ENCODE peak calls at places on chromosomes 6 and 20, in six cellular contexts. W, O, S, X, V and E are unnamed samples.

GRCh38 chr6:21005816-21006553 is 471.7 kb downstream of the CDKAL1 start:
- DNase-seq in O (peak; percentile 92), X (no peak), W (no peak), S (no peak), V (peak; percentile 90), E (no peak)

GRCh38 chr6:71621918-71622519 is 264.3 kb upstream of the RIMS1 start:
- DNase-seq in W (no peak), O (peak; percentile 33), X (no peak), S (no peak), V (peak; percentile 27), E (no peak)

GRCh38 chr6:11366183-11366933 is 133.9 kb upstream of the NEDD9 start:
- DNase-seq in O (no peak), X (no peak), W (no peak), V (no peak), S (no peak), E (no peak)

GRCh38 chr6:121309768-121310473 is 24.4 kb downstream of the TBC1D32 start:
- DNase-seq in O (peak; percentile 91), X (no peak), S (no peak), W (no peak), V (peak; percentile 74), E (no peak)

GRCh38 chr20:49541733-49542513 is 26.0 kb downstream of the PTGIS start:
- DNase-seq in S (peak; percentile 76), W (peak; percentile 75), X (peak; percentile 45), V (peak; percentile 69), O (peak; percentile 70), E (peak; percentile 79)

GRCh38 chr6:31658158-31658688 is 2.4 kb downstream of the C6orf47 start:
- DNase-seq in W (no peak), V (no peak), O (no peak), X (no peak), S (no peak), E (no peak)

GRCh38 chr6:52545844-52546119 is 31.1 kb downstream of the TRAM2 start:
- DNase-seq in O (peak; percentile 54), W (no peak), S (no peak), X (no peak), V (no peak), E (no peak)

GRCh38 chr6:157323114-157323923 is at the start of gene TMEM242:
- DNase-seq in W (peak; percentile 94), V (peak; percentile 96), S (peak; percentile 95), X (peak; percentile 80), O (peak; percentile 94), E (peak; percentile 93)

GRCh38 chr6:116969211-116969863 is 92.3 kb downstream of the RFX6 start:
- DNase-seq in O (peak; percentile 73), X (no peak), W (no peak), V (peak; percentile 63), S (no peak), E (no peak)

GRCh38 chr20:4962257-4962855 is 39.0 kb downstream of the SLC23A2 start:
- DNase-seq in S (no peak), X (no peak), W (no peak), O (no peak), V (no peak), E (no peak)

GRCh38 chr6:129032602-129033001 is 149.7 kb downstream of the LAMA2 start:
- DNase-seq in W (no peak), X (no peak), S (no peak), O (no peak), V (peak; percentile 33), E (no peak)

GRCh38 chr6:17101422-17102257 is at the start of gene STMND1:
- DNase-seq in W (peak; percentile 42), V (peak; percentile 18), O (peak; percentile 68), S (peak; percentile 61), X (peak; percentile 75), E (peak; percentile 33)

GRCh38 chr6:37123957-37124729 is 45.8 kb upstream of the PIM1 start:
- DNase-seq in W (no peak), V (no peak), X (no peak), S (no peak), O (no peak), E (no peak)

GRCh38 chr6:36323062-36323461 is 13.6 kb downstream of the BNIP5 start:
- DNase-seq in X (no peak), W (peak; percentile 58), V (no peak), O (no peak), S (no peak), E (no peak)

GRCh38 chr20:41176711-41177552 is 39.6 kb downstream of the PLCG1 start:
- DNase-seq in S (peak; percentile 23), V (no peak), O (no peak), X (peak; percentile 17), W (no peak), E (peak; percentile 7)

GRCh38 chr20:53823121-53823764 is 229.6 kb upstream of the ZNF217 start:
- DNase-seq in X (no peak), V (no peak), O (no peak), S (no peak), W (no peak), E (no peak)

GRCh38 chr20:33007376-33008335 is at the start of gene BPIFB2:
- DNase-seq in W (no peak), V (no peak), X (no peak), S (peak; percentile 29), O (no peak), E (no peak)
- TF ChIP-seq CTCF in W (no peak), V (no peak), X (no peak), S (no peak), O (no peak), E (no peak)

DNA sequence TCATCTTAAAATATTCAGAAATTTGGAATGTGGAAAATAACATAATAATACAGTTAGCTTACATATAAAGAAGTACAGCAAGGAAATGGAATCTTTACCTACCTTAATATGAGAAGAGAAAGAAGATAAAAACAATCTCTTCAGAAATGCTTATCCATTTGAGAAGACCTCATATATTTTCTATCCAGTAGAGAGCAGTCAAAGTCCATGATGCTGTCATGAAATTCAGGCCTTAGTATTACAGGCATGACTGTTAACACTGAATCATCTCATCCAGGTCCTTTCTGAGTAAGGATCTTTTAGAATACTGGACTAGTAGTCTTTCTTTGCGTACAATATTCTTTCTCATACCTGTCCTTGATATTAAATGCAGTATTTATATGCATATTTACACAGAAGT is 713.4 kb downstream of the CD109 start:
- DNase-seq in O (peak; percentile 81), X (no peak), V (peak; percentile 86), S (no peak), W (no peak), E (no peak)
- TF ChIP-seq CTCF in O (peak; percentile 60), X (no peak), V (peak; percentile 52), S (peak; percentile 30), W (no peak), E (no peak)

GRCh38 chr6:152428126-152428525 is 209.0 kb downstream of the SYNE1 start:
- DNase-seq in S (no peak), O (peak; percentile 24), V (no peak), X (peak; percentile 20), W (no peak), E (peak; percentile 20)
- TF ChIP-seq CTCF in S (no peak), O (no peak), V (no peak), X (no peak), W (no peak), E (no peak)

DNA sequence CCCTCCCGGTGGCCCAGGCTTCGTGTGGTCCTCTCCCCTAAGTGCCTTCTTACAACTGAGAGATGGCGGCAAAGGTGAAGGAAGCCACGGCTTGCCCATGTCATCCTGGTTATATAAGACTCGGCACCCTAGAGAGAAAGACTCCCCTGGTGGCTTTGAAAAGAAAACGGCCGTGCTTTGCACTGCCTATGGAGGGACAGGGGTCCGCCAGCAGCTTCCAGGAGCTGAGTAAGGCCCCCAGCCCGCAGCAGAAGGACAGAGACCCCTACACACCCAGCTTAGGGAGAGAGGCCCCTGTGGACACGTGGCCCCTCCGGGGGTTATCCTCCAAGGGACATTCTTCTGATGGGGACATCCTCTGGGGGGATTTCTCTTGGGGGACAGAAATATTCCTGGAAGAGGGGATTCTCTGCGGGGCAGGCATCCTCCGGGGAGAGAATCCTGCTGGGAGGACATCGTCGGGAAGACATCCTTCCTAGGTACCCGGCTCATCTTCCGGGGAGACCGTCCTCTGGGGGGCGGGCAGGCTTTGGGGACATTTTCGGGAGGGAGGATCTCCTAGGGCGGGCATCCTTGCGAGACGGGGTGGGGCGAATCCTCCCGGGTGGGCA is 509 bp upstream of the OGFR start:
- DNase-seq in X (no peak), V (no peak), S (no peak), O (no peak), W (no peak), E (no peak)
- TF ChIP-seq CTCF in X (no peak), V (no peak), S (no peak), O (no peak), W (no peak), E (no peak)

GRCh38 chr6:74073429-74073828 is 377.4 kb downstream of the CD109 start:
- DNase-seq in X (no peak), V (peak; percentile 60), S (no peak), W (no peak), O (peak; percentile 88), E (no peak)

GRCh38 chr6:74075323-74075722 is 379.3 kb downstream of the CD109 start:
- DNase-seq in X (no peak), W (no peak), S (peak; percentile 68), V (peak; percentile 79), O (peak; percentile 86), E (no peak)

GRCh38 chr6:74070091-74070490 is 374.1 kb downstream of the CD109 start:
- DNase-seq in O (no peak), W (no peak), X (no peak), V (no peak), S (no peak), E (no peak)

GRCh38 chr6:74074609-74075008 is 378.6 kb downstream of the CD109 start:
- DNase-seq in S (no peak), W (no peak), O (no peak), V (no peak), X (no peak), E (no peak)

GRCh38 chr6:74073896-74074295 is 377.9 kb downstream of the CD109 start:
- DNase-seq in V (no peak), W (no peak), X (no peak), S (no peak), O (peak; percentile 10), E (no peak)
- TF ChIP-seq CTCF in V (no peak), W (no peak), X (no peak), S (no peak), O (no peak), E (no peak)

GRCh38 chr20:58647162-58647813 is 3.8 kb upstream of the STX16 start:
- DNase-seq in X (peak; percentile 16), W (no peak), V (no peak), O (no peak), S (no peak), E (peak; percentile 1)
- TF ChIP-seq CTCF in X (no peak), W (no peak), V (no peak), O (no peak), S (no peak), E (no peak)

GRCh38 chr6:88089708-88090107 is 42.1 kb downstream of the SPACA1 start:
- DNase-seq in W (no peak), O (no peak), S (no peak), V (no peak), X (no peak), E (no peak)
- TF ChIP-seq CTCF in W (no peak), O (no peak), S (no peak), V (no peak), X (no peak), E (no peak)

GRCh38 chr6:24547243-24547642 is 52.5 kb downstream of the ALDH5A1 start:
- DNase-seq in S (no peak), W (no peak), O (peak; percentile 18), X (no peak), V (no peak), E (peak; percentile 36)
- TF ChIP-seq CTCF in S (no peak), W (no peak), O (peak; percentile 7), X (no peak), V (no peak), E (no peak)